ENCODE peak calls at places on chromosomes 4 and X, in ten cellular contexts. R is AG10803, G is breast epithelium, W is mucosa of descending colon, U is brain microvascular endothelial cell, N is ovary, J is neural progenitor cell, I is fibroblast of mammary gland, B is body of pancreas, S is tibial artery. Y is an unnamed sample.

GRCh38 chrX:14801136-14801535 is 71.7 kb downstream of the FANCB start:
- DNase-seq in R (peak), G (no peak), W (no peak), U (no peak), N (no peak), J (no peak), I (peak), B (no peak), S (no peak), Y (no peak)

GRCh38 chr4:41358626-41359025 is 101.9 kb downstream of the UCHL1 start:
- DNase-seq in R (no peak), G (no peak), W (no peak), U (no peak), N (no peak), J (no peak), I (no peak), B (peak), S (no peak), Y (no peak)

GRCh38 chr4:150789864-150790263 is 207.9 kb downstream of the MAB21L2 start:
- DNase-seq in R (no peak), G (no peak), W (no peak), U (no peak), N (no peak), J (no peak), I (peak), B (no peak), S (no peak), Y (no peak)

GRCh38 chr4:185421366-185422124 is 4.2 kb downstream of the UFSP2 start:
- DNase-seq in R (peak), G (no peak), W (no peak), U (peak), N (no peak), J (no peak), I (peak), B (no peak), S (no peak), Y (peak)

GRCh38 chrX:47637546-47638195 is 7.9 kb upstream of the CFP start:
- DNase-seq in R (no peak), G (no peak), W (no peak), U (no peak), N (no peak), J (peak), I (no peak), B (no peak), S (peak), Y (no peak)

GRCh38 chr4:125085-125820 is 952 bp downstream of the ZNF718 start:
- DNase-seq in R (no peak), G (peak), W (peak), U (peak), N (peak), J (peak), I (peak), B (peak), S (no peak), Y (peak)

GRCh38 chr4:8144359-8144758 is 14.3 kb downstream of the ABLIM2 start:
- DNase-seq in R (no peak), G (no peak), W (no peak), U (no peak), N (no peak), J (peak), I (no peak), B (peak), S (no peak), Y (no peak)

GRCh38 chr4:185272232-185272631 is 62.8 kb downstream of the SNX25 start:
- DNase-seq in R (no peak), G (no peak), W (no peak), U (no peak), N (no peak), J (no peak), I (no peak), B (no peak), S (no peak), Y (no peak)

GRCh38 chrX:102712967-102713677 is 874 bp downstream of the GPRASP2 start:
- DNase-seq in R (peak), G (peak), W (no peak), U (peak), N (peak), J (peak), I (peak), B (peak), S (peak), Y (peak)

GRCh38 chr4:24174622-24175021 is 284.8 kb upstream of the PPARGC1A start:
- DNase-seq in R (no peak), G (no peak), W (no peak), U (no peak), N (no peak), J (no peak), I (peak), B (no peak), S (no peak), Y (no peak)

GRCh38 chr4:174324725-174325124 is 41.0 kb downstream of the CEP44 start:
- DNase-seq in R (peak), G (no peak), W (no peak), U (peak), N (no peak), J (no peak), I (peak), B (no peak), S (no peak), Y (peak)

DNA sequence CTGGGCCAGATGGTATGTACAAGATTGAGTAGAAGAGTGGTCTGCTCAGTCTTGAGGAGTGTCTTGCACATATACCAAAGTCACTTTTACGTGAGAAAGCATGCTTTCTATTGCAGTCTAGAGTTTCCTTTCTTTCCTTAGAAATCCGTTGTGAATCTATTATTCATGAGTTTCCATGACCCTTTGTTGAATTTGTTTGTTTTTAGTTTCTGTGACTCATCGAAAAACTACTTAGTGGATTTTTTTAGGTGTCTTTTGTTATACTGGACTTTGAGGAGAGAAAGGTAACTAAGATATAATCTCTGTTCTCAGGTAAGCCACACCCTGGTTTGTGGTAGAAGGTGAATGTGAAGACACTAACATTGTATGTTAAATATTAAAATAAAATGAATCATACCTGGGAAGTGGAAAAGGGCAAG is 23.0 kb downstream of the GALNT7 start:
- DNase-seq in R (no peak), G (no peak), W (no peak), U (no peak), N (no peak), J (no peak), I (peak), B (no peak), S (no peak), Y (no peak)
- H3K4me3 ChIP-seq in R (no peak), G (peak), W (no peak), U (no peak), N (no peak), J (no peak), I (no peak), B (no peak), S (no peak), Y (no peak)

DNA sequence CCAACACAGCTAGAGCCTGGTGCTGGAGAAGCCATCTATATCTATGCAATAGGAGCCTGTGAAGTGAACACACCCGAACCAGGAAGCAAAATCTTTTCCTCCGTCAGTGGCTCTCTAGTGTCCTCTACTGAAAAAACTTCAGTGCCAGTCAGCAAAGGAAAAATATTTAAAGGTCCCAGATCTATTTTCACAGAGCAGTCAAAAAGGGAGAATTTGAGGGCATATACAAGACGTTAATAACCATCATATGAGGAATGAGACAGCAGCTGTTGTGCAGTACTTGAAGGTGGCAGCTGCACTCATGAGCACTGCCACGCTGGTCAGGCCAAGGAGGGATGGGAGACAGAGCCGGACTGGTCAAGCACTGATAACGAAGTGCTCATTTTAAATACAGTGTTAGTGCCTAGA is 14.4 kb downstream of the MCUB start:
- DNase-seq in R (no peak), G (no peak), W (no peak), U (no peak), N (no peak), J (no peak), I (peak), B (no peak), S (no peak), Y (peak)
- TF ChIP-seq CTCF in R (peak), G (no peak), W (no peak), U (peak), N (no peak), J (peak), I (no peak), B (no peak), S (no peak), Y (peak)

DNA sequence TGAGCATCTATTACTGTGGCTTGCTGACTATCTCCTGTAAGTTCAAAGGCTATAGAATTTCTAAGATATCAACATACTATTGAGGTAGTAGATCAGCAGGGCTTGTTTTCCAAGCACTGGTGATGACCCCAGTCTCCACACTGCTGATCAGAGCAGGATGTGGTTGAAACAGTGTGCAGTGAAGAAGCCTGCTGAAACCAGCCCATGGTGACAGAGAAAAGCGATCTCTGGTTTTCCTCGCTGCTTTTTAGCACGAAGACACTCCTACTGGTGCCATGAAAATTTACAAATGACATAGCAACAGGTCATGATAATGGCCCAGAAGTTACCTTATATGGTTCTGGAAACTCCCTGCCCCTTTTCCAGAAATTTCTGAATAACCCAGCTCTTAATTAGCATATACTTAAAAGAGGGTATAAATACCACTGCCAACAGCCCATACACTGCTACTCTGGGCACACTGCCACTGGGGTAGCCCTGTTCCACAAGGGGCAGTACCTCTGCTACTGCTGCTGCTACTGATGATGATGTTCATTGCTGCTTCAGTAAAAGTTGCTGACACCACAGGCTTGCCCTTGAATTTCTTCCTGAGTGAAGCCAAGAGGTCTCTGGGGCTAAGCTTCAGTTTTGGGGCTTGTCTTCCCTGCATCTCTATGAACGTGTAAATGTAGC is 1689.5 kb upstream of the PCDH10 start:
- DNase-seq in R (no peak), G (no peak), W (no peak), U (no peak), N (no peak), J (no peak), I (no peak), B (no peak), S (no peak), Y (no peak)
- H3K4me3 ChIP-seq in R (no peak), G (no peak), W (no peak), U (no peak), N (no peak), J (no peak), I (no peak), B (no peak), S (no peak), Y (no peak)

DNA sequence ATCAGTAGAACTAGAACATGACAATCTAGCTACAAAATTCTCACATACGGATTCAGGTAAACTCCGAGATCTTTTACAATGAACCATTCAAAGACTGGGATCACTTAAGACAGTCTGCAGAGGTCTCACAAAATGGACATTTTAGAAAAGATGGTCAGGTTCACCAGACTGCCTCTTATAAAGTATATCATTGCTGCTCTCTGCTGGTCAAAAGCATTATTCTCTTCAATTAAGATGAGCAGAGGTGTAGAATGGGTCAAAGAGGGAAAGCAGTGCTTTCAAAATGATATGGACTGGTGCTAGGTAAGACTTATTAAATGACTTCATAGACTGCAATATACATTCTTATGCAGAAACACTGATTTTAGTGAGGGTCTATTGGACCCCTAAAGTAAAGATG is 434.7 kb downstream of the PACRGL start:
- DNase-seq in R (peak), G (no peak), W (no peak), U (no peak), N (no peak), J (peak), I (peak), B (no peak), S (no peak), Y (peak)
- TF ChIP-seq CTCF in R (peak), G (no peak), W (no peak), U (peak), N (no peak), J (peak), I (peak), B (no peak), S (no peak), Y (no peak)

Y was measured in cardiac fibroblast.